ENCODE peak calls at places on chromosome 21, in five cellular contexts. A is upper lobe of left lung, W is HepG2, E is GM12878, T is K562. U is an unnamed sample. For H3K36me3, the result is how much of the 10 kb centered on the place peaks cover.

GRCh38 chr21:34707876-34708325 is 39.1 kb downstream of the CLIC6 start:
- ATAC-seq in A (no peak), E (peak), T (no peak), W (no peak), U (no peak)

GRCh38 chr21:27085387-27085786 is 118.5 kb upstream of the ADAMTS5 start:
- ATAC-seq in T (no peak), W (no peak), E (no peak), A (no peak), U (no peak)

GRCh38 chr21:17536381-17536780 is 23.5 kb downstream of the CXADR start:
- ATAC-seq in W (no peak), T (no peak), A (peak), E (no peak), U (peak)

GRCh38 chr21:31145271-31145801 is 107.1 kb upstream of the KRTAP19-8 start:
- ATAC-seq in A (no peak), E (no peak), T (no peak), W (no peak), U (no peak)

GRCh38 chr21:44947930-44948331 is 8.1 kb downstream of the SLX9 start:
- ATAC-seq in T (no peak), E (no peak), W (no peak), A (no peak), U (no peak)

GRCh38 chr21:32958288-32958992 is 67.3 kb upstream of the OLIG2 start:
- ATAC-seq in A (no peak), T (no peak), E (no peak), W (no peak), U (no peak)

GRCh38 chr21:14886001-14886400 is 178.8 kb downstream of the NRIP1 start:
- ATAC-seq in W (no peak), A (no peak), E (no peak), T (no peak), U (no peak)

GRCh38 chr21:29164330-29164942 is 34.0 kb downstream of the MAP3K7CL start:
- ATAC-seq in E (peak), A (peak), T (peak), W (peak), U (peak)

GRCh38 chr21:8991968-8992621 is 1529.3 kb upstream of the TPTE start:
- ATAC-seq in T (peak), E (no peak), W (peak), A (peak), U (peak)

GRCh38 chr21:15441999-15442398 is 287.8 kb upstream of the USP25 start:
- ATAC-seq in E (no peak), A (no peak), W (no peak), T (no peak), U (no peak)

GRCh38 chr21:44765231-44766013 is 36.2 kb downstream of the UBE2G2 start:
- ATAC-seq in T (peak), E (peak), W (peak), A (no peak), U (no peak)

GRCh38 chr21:15751037-15751436 is 21.3 kb downstream of the USP25 start:
- ATAC-seq in A (no peak), E (no peak), W (no peak), T (no peak), U (no peak)

GRCh38 chr21:16838330-16838729 is 674.5 kb upstream of the CXADR start:
- ATAC-seq in E (no peak), A (no peak), W (no peak), T (no peak), U (peak)

GRCh38 chr21:31041295-31042079 is 3.2 kb upstream of the KRTAP19-8 start:
- ATAC-seq in W (no peak), A (no peak), T (no peak), E (peak), U (no peak)

GRCh38 chr21:27700974-27701614 is 734.2 kb upstream of the ADAMTS5 start:
- ATAC-seq in E (peak), W (peak), T (peak), A (peak), U (peak)

GRCh38 chr21:16572032-16572431 is 842.2 kb downstream of the USP25 start:
- ATAC-seq in E (no peak), A (no peak), T (no peak), W (no peak), U (no peak)

GRCh38 chr21:28308516-28308915 is 684.2 kb downstream of the LTN1 start:
- ATAC-seq in T (no peak), W (no peak), A (no peak), E (no peak), U (no peak)

GRCh38 chr21:32351428-32351827 is 41.4 kb downstream of the URB1 start:
- ATAC-seq in E (no peak), A (no peak), W (no peak), T (no peak), U (no peak)

GRCh38 chr21:35036521-35037383 is 12.3 kb downstream of the RUNX1 start:
- ATAC-seq in E (no peak), W (peak), T (peak), A (no peak), U (no peak)

GRCh38 chr21:27566521-27566920 is 599.6 kb upstream of the ADAMTS5 start:
- ATAC-seq in A (no peak), W (no peak), E (no peak), T (no peak), U (no peak)

GRCh38 chr21:34553199-34553952 is 41.4 kb upstream of the KCNE1 start:
- ATAC-seq in T (no peak), A (no peak), E (no peak), W (no peak), U (no peak)

GRCh38 chr21:18443085-18443484 is 39.5 kb upstream of the TMPRSS15 start:
- ATAC-seq in A (no peak), T (no peak), E (no peak), W (no peak), U (no peak)

GRCh38 chr21:16320110-16320509 is 590.3 kb downstream of the USP25 start:
- ATAC-seq in T (no peak), E (no peak), A (no peak), W (no peak), U (no peak)

DNA sequence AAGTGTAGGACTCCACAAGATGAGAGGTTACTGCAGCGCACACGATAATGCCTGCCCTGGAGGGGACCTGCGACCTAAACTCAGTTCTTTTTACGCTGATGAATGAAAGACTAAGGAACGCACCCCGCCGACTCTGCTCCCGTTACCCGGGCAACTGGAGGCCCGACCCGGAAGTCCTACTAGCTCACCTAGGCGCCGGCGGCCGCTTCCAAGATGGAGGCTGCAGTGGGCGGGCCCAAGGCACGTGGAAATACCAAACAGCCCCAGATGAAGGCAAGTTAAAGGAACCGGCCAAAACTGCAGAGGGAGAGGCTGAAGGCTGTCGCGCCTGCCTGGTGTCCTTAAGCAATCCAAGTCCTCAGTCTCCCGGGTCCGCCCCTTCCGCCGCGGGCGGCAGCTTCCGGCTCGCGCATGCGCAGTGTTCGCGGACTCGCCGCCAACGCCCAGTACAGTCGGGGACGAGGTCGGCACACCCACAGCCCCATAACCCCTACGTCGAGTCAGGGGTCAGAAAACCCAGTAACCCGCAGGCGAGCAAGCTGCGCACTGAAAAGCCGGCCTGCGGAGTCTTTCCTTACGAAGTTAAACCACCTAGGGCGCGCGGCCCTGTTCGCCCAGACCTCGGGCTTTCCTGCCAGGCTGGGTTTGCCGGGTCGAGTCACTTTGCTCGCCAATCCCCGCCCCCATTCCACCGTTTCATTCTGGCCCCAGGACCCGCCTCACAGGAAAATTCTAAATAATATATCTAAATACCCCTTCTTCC is at the start of gene SETD4:
- ATAC-seq in E (peak), A (peak), T (peak), W (peak), U (peak)
- H3K36me3 ChIP-seq in E (under half), A (under half), T (under half), W (under half), U (under half)

GRCh38 chr21:43712268-43712942 is 6.5 kb upstream of the PDXK start:
- ATAC-seq in E (no peak), T (peak), W (peak), A (peak), U (no peak)
- TF ChIP-seq EP300 in E (no peak), T (peak), W (no peak), A (no peak), U (no peak)

GRCh38 chr21:25887166-25887565 is 152.4 kb downstream of the GABPA start:
- ATAC-seq in E (no peak), W (no peak), A (no peak), T (peak), U (no peak)
- H3K36me3 ChIP-seq in E (under half), W (under half), A (under half), T (under half), U (under half)

DNA sequence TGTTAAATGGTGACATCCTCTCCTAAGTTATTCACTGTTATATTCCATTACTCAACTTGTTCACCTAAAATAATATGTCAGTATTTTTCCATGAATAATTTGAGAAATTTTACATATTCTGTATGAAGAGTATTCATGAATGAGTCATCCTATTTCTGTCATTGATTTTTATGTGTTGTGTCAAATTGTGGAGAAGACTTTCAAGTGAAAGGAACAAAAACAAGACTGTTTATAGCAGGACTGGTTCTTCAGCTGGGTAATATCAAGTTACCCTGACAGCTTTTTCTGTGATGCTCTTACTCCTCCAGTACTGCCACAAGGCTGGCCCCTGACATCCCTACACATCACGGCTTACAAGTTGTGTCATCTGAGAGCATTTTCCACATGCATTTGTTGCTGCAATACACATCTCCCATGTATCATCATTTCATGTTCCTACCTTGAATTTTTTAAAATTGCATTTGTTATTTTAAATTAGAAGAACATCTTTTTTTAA is 847.7 kb downstream of the NCAM2 start:
- ATAC-seq in W (no peak), T (no peak), A (no peak), E (no peak), U (no peak)
- TF ChIP-seq EP300 in W (no peak), T (no peak), A (no peak), E (no peak), U (no peak)

DNA sequence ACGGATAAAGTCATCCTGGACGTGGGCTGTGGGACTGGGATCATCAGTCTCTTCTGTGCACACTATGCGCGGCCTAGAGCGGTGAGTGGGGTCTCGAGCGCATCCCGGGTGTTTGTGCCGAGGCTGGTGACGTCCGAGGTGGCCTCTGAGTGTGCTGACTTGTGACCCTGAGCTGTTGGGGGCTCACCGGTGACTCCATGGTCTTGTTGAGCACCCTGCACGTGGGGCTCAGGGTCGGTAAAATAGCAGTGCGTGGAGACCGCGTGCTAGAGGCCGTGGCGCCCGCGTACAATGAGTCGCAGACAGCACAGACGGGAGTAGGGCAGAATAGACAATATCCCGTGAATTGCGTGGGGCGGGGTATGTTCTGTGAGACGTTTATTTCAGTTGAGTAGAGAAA is 13.1 kb downstream of the PRMT2 start:
- ATAC-seq in T (no peak), A (no peak), E (no peak), W (no peak), U (no peak)
- H3K36me3 ChIP-seq in T (half or more), A (half or more), E (under half), W (half or more), U (half or more)

GRCh38 chr21:40511976-40512375 is 335.0 kb downstream of the DSCAM start:
- ATAC-seq in A (no peak), E (no peak), T (no peak), W (no peak), U (no peak)

GRCh38 chr21:40512590-40512989 is 334.4 kb downstream of the DSCAM start:
- ATAC-seq in E (no peak), T (no peak), A (no peak), W (peak), U (no peak)

DNA sequence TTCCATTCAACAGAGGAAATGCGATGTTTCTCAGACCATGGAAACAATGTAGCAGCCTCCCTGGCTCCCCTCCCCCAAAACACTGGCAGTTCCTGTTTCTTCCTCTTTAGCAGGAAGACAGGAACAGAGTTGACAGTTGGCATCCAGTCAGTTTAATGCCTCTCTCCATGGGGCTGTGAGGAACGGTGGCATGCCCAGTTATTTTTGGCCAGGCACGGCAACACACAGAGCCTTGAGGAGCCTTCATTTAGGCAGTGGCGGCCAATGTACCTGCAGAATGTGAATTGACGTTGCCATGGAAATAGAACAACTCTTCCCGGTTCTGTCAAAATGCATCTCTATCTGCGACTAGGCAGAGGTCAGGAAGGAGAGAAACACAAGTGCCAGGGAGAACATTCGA is 330.6 kb downstream of the DSCAM start:
- ATAC-seq in T (no peak), A (no peak), W (no peak), E (no peak), U (no peak)
- TF ChIP-seq EP300 in T (no peak), A (no peak), W (no peak), E (no peak), U (no peak)

GRCh38 chr21:42645211-42646075 is 8.0 kb upstream of the PDE9A start:
- ATAC-seq in T (peak), A (no peak), E (no peak), W (no peak), U (no peak)

GRCh38 chr21:42642219-42642745 is 11.1 kb upstream of the PDE9A start:
- ATAC-seq in T (no peak), E (no peak), W (no peak), A (no peak), U (no peak)

GRCh38 chr21:42646076-42646825 is 7.2 kb upstream of the PDE9A start:
- ATAC-seq in W (no peak), T (no peak), E (no peak), A (no peak), U (no peak)

GRCh38 chr21:42646836-42647235 is 6.6 kb upstream of the PDE9A start:
- ATAC-seq in E (no peak), W (no peak), A (no peak), T (no peak), U (no peak)

DNA sequence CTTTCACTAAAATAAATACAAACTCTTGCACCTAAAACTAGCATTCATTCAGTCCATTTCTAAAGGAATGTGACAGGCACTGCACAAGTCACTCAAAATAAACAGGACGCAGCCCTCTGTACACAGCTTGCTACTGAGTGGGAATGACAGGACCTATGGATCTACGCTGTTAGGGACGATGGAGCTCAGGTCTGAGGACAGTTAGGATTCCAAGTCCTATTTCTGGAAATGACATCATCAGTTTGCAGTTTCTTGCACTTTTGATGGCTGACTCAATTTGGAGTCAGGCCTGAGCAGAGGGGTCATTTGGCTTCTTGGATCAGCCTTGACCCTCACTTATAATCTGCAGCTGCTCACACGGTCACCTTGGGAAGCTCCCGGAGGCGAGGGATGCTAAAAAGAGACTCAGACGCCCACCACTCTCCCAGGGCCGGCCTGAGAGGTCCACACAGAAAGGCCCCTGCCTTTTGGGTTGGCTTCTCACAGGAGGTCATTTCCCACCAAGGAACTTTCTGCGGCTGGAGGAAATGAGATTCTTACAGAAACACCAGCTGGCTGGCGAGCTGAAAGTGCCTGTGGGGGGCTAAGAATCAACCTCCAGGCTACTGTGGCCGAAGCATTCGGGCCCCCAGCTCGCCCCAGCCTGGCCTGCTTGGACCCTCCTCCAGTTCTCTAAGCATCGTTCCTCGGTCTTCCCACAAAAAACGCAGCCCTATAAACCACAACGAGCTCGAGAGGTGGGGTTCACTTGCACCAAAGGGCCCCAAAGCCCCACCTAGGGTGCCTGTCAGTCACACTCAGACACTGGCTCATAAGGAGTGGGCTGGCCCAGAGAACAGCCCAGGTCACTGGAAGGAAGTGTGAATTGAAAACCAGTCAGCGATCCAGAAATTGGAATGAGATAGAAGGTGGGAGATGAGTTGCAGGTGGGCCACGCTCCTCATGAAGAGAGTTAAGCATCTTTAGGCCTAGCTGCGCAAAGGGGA is 8.9 kb upstream of the PDE9A start:
- ATAC-seq in E (no peak), W (peak), T (peak), A (no peak), U (no peak)
- H3K36me3 ChIP-seq in E (under half), W (under half), T (under half), A (under half), U (under half)

GRCh38 chr21:39314155-39315027 is 959 bp upstream of the BRWD1 start:
- ATAC-seq in T (peak), E (peak), W (peak), A (peak), U (peak)

GRCh38 chr21:39313042-39313456 is 383 bp downstream of the BRWD1 start:
- ATAC-seq in T (peak), W (peak), A (peak), E (peak), U (peak)

GRCh38 chr21:39313457-39314154 is at the start of gene BRWD1:
- ATAC-seq in W (peak), E (peak), T (peak), A (peak), U (peak)

GRCh38 chr21:39311164-39311563 is 2.3 kb downstream of the BRWD1 start:
- ATAC-seq in W (no peak), A (no peak), T (no peak), E (no peak), U (no peak)

GRCh38 chr21:39312112-39313041 is 1.1 kb downstream of the BRWD1 start:
- ATAC-seq in A (peak), T (peak), E (peak), W (peak), U (peak)
- TF ChIP-seq EP300 in A (no peak), T (peak), E (no peak), W (no peak), U (no peak)

DNA sequence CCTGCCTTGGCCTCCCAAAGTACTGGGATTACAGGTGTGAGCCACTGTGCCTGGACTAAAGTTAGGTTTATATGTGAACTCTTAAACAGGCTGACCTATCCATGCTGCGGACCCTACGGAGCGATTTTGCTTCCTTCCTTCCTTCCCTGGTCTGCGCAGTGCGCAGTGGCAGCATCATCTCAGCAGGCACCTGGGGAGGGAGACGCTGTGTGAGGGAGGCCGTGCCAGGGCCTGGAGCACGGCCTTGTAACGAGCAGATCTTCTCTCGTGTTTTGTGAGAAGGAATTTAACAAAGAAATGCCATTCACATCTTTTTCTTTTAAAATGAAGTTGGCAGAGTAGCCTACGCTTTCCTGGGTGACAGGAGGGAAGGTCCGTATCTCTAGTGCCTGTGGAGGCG is 45.8 kb downstream of the PKNOX1 start:
- ATAC-seq in T (no peak), E (no peak), W (no peak), A (no peak), U (no peak)
- H3K36me3 ChIP-seq in T (under half), E (under half), W (under half), A (half or more), U (half or more)

U was measured in gastroesophageal sphincter.